ENCODE peak calls at places on chromosomes 3 and 15, in ten cellular contexts. B, X, K, N, T, H, R, C, Y and J are unnamed samples.

GRCh38 chr3:157405457-157405856 is 31.2 kb upstream of the PTX3 start:
- DNase-seq in B (peak), T (no peak), X (peak), N (no peak), H (no peak), Y (no peak), C (peak), K (no peak), R (no peak), J (no peak)

GRCh38 chr3:79885407-79885806 is 117.6 kb upstream of the ROBO1 start:
- DNase-seq in H (no peak), K (no peak), B (no peak), C (no peak), R (no peak), N (no peak), T (no peak), Y (no peak), X (no peak), J (no peak)

GRCh38 chr15:70863450-70864218 is 9.7 kb upstream of the LARP6 start:
- DNase-seq in R (no peak), T (no peak), C (peak), H (no peak), K (no peak), Y (no peak), X (peak), B (peak), N (peak), J (no peak)

GRCh38 chr3:136728434-136728833 is 23.7 kb downstream of the STAG1 start:
- DNase-seq in R (no peak), T (no peak), K (no peak), C (no peak), X (no peak), N (no peak), B (no peak), H (no peak), Y (no peak), J (no peak)

GRCh38 chr3:15629860-15630597 is 28.5 kb downstream of the BTD start:
- DNase-seq in B (peak), X (peak), H (peak), C (peak), K (peak), R (no peak), T (no peak), N (no peak), Y (no peak), J (no peak)

GRCh38 chr15:53746101-53746500 is 13.4 kb downstream of the WDR72 start:
- DNase-seq in T (no peak), Y (no peak), N (no peak), X (no peak), B (no peak), K (no peak), H (no peak), C (no peak), R (no peak), J (no peak)

GRCh38 chr15:44158111-44158510 is 37.0 kb downstream of the FRMD5 start:
- DNase-seq in R (no peak), T (no peak), B (no peak), X (no peak), H (no peak), N (no peak), C (no peak), K (no peak), Y (no peak), J (no peak)

GRCh38 chr15:31402511-31403056 is 75.9 kb downstream of the KLF13 start:
- DNase-seq in K (no peak), T (no peak), R (no peak), N (no peak), H (no peak), X (no peak), C (peak), Y (no peak), B (no peak), J (no peak)

GRCh38 chr3:24042174-24042878 is 97.2 kb downstream of the NR1D2 start:
- DNase-seq in B (no peak), Y (no peak), N (no peak), K (no peak), R (no peak), C (peak), H (no peak), X (no peak), T (peak), J (no peak)

GRCh38 chr3:184498986-184499606 is 62.5 kb upstream of the EPHB3 start:
- DNase-seq in T (no peak), Y (no peak), X (no peak), C (no peak), B (no peak), N (no peak), K (no peak), H (no peak), R (no peak), J (no peak)

GRCh38 chr3:86958534-86958933 is 32.4 kb downstream of the VGLL3 start:
- DNase-seq in T (peak), K (no peak), B (peak), Y (no peak), H (no peak), X (peak), N (no peak), R (no peak), C (peak), J (no peak)

GRCh38 chr3:195071916-195072820 is 198.8 kb downstream of the XXYLT1 start:
- DNase-seq in H (no peak), T (no peak), R (no peak), C (no peak), X (no peak), Y (no peak), B (no peak), K (no peak), N (no peak), J (no peak)

GRCh38 chr3:13161021-13161759 is 88.0 kb upstream of the IQSEC1 start:
- DNase-seq in T (no peak), H (no peak), B (no peak), N (no peak), K (no peak), X (no peak), C (no peak), R (no peak), Y (no peak), J (no peak)

GRCh38 chr15:39920510-39921273 is 626 bp upstream of the GPR176 start:
- DNase-seq in Y (peak), B (peak), T (no peak), R (peak), H (peak), C (peak), N (peak), K (peak), X (peak), J (peak)

GRCh38 chr3:108414007-108414406 is 96.4 kb downstream of the MYH15 start:
- DNase-seq in B (peak), T (no peak), K (no peak), X (peak), H (no peak), C (no peak), R (no peak), N (no peak), Y (no peak), J (no peak)

GRCh38 chr3:79339846-79340245 is 428.0 kb downstream of the ROBO1 start:
- DNase-seq in X (no peak), C (no peak), Y (no peak), B (no peak), R (no peak), T (no peak), K (no peak), H (no peak), N (no peak), J (no peak)

GRCh38 chr3:152385761-152386160 is 117.0 kb downstream of the MBNL1 start:
- DNase-seq in Y (no peak), T (peak), R (no peak), K (no peak), H (no peak), X (peak), C (peak), N (no peak), B (peak), J (no peak)

GRCh38 chr15:39748276-39748675 is 34.4 kb downstream of the FSIP1 start:
- DNase-seq in X (no peak), T (no peak), N (no peak), B (no peak), Y (no peak), C (peak), K (no peak), R (no peak), H (no peak), J (peak)

GRCh38 chr3:47985376-47985775 is 30.8 kb downstream of the MAP4 start:
- DNase-seq in N (no peak), C (peak), H (no peak), X (no peak), T (no peak), Y (no peak), K (no peak), B (no peak), R (no peak), J (no peak)

GRCh38 chr3:186342197-186342596 is 19.8 kb downstream of the DGKG start:
- DNase-seq in T (no peak), C (no peak), Y (no peak), X (no peak), B (no peak), H (peak), K (no peak), R (no peak), N (no peak), J (no peak)

GRCh38 chr3:190012784-190013183 is 107.9 kb downstream of the P3H2 start:
- DNase-seq in Y (no peak), R (no peak), C (no peak), X (no peak), N (peak), B (peak), H (no peak), T (no peak), K (no peak), J (no peak)

GRCh38 chr15:70289191-70289955 is 191.7 kb upstream of the TLE3 start:
- DNase-seq in R (no peak), X (peak), C (peak), B (peak), Y (no peak), T (peak), K (no peak), H (no peak), N (no peak), J (no peak)

GRCh38 chr3:179324270-179324754 is 1.5 kb downstream of the ZNF639 start:
- DNase-seq in Y (no peak), N (peak), X (peak), C (peak), K (peak), R (no peak), H (peak), T (no peak), B (peak), J (no peak)

GRCh38 chr15:101407439-101407838 is 82.1 kb downstream of the PCSK6 start:
- DNase-seq in K (no peak), B (no peak), X (no peak), T (no peak), N (no peak), C (no peak), R (no peak), Y (no peak), H (peak), J (no peak)

GRCh38 chr15:96404560-96404959 is 74.1 kb downstream of the NR2F2 start:
- DNase-seq in T (no peak), R (no peak), N (no peak), X (no peak), Y (no peak), K (no peak), H (no peak), C (no peak), B (no peak), J (no peak)

GRCh38 chr3:112459750-112460149 is 39.5 kb downstream of the BTLA start:
- DNase-seq in Y (no peak), N (no peak), K (no peak), X (no peak), T (no peak), H (no peak), B (no peak), C (no peak), R (no peak), J (no peak)

GRCh38 chr15:85592148-85592547 is 202.6 kb downstream of the KLHL25 start:
- DNase-seq in N (peak), C (peak), R (no peak), B (peak), X (peak), H (no peak), Y (no peak), K (no peak), T (peak), J (no peak)

GRCh38 chr3:74121761-74122160 is 492.7 kb downstream of the CNTN3 start:
- DNase-seq in N (no peak), H (no peak), X (no peak), Y (no peak), R (no peak), T (no peak), B (no peak), K (no peak), C (peak), J (no peak)

GRCh38 chr3:195690951-195691350 is 29.8 kb upstream of the MUC20 start:
- DNase-seq in C (no peak), N (no peak), T (no peak), Y (no peak), X (no peak), H (no peak), B (no peak), R (no peak), K (no peak), J (no peak)

GRCh38 chr15:71800190-71800589 is 10.2 kb upstream of the NR2E3 start:
- DNase-seq in R (no peak), C (no peak), K (no peak), N (no peak), X (no peak), T (no peak), B (no peak), H (no peak), Y (no peak), J (peak)

GRCh38 chr3:48422272-48422671 is 7.6 kb downstream of the PLXNB1 start:
- DNase-seq in Y (no peak), C (no peak), R (no peak), K (peak), H (no peak), T (no peak), B (no peak), X (no peak), N (no peak), J (no peak)

GRCh38 chr3:129449279-129450115 is 9.5 kb downstream of the IFT122 start:
- DNase-seq in Y (no peak), R (no peak), K (no peak), X (no peak), N (no peak), T (no peak), C (no peak), B (peak), H (no peak), J (no peak)

GRCh38 chr3:191762323-191762960 is 301.5 kb downstream of the PYDC2 start:
- DNase-seq in Y (no peak), T (no peak), H (no peak), C (peak), X (peak), K (no peak), R (no peak), N (peak), B (peak), J (peak)
- TF ChIP-seq CTCF in Y (no peak), T (no peak), H (no peak), C (no peak), X (no peak), K (no peak), R (no peak), N (no peak), B (no peak), J (no peak)

GRCh38 chr3:176916777-176917176 is 280.5 kb downstream of the TBL1XR1 start:
- DNase-seq in B (no peak), H (no peak), T (no peak), N (peak), K (no peak), R (no peak), Y (no peak), X (no peak), C (no peak), J (no peak)

GRCh38 chr3:176919836-176920760 is 277.2 kb downstream of the TBL1XR1 start:
- DNase-seq in N (peak), R (no peak), Y (no peak), H (no peak), T (no peak), K (no peak), X (peak), B (peak), C (peak), J (no peak)

GRCh38 chr3:176909044-176909443 is 288.2 kb downstream of the TBL1XR1 start:
- DNase-seq in K (no peak), B (no peak), Y (no peak), C (no peak), N (no peak), R (no peak), H (no peak), X (no peak), T (no peak), J (no peak)

DNA sequence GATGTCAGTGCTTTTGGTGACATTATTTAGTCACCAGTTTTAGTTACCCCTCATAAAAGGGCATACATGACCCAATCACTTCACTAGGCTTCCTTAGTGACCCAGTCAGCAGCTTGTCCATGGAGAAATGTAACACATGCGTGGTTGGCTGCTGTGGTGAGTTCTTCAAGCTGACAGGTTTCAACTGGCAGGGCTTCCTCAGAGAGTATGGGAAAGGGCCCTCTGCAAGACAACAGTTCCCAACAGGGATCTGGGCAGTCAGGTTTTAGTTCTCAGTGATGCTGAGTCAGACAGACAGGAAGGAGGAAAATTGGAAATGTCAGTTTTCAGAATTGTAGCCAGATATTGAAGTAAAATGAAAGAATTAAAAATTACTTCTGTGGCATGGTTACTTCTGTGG is 282.5 kb downstream of the TBL1XR1 start:
- DNase-seq in Y (no peak), K (no peak), B (no peak), X (no peak), R (no peak), T (no peak), C (no peak), H (no peak), N (peak), J (no peak)
- TF ChIP-seq CTCF in Y (no peak), K (no peak), B (no peak), X (no peak), R (no peak), T (no peak), C (no peak), H (no peak), N (no peak), J (no peak)

GRCh38 chr3:33954956-33955355 is 156.5 kb downstream of the PDCD6IP start:
- DNase-seq in B (no peak), C (peak), T (no peak), X (no peak), N (no peak), R (no peak), Y (no peak), K (peak), H (no peak), J (no peak)
- TF ChIP-seq CTCF in B (no peak), C (peak), T (peak), X (no peak), N (no peak), R (peak), Y (no peak), K (peak), H (peak), J (no peak)

GRCh38 chr3:126343675-126344074 is 13.5 kb downstream of the KLF15 start:
- DNase-seq in N (no peak), B (no peak), T (no peak), K (no peak), X (no peak), C (no peak), H (no peak), Y (peak), R (no peak), J (no peak)
- TF ChIP-seq CTCF in N (no peak), B (no peak), T (no peak), K (no peak), X (no peak), C (no peak), H (no peak), Y (no peak), R (no peak), J (no peak)

GRCh38 chr3:10744098-10744465 is 71.9 kb upstream of the SLC6A11 start:
- DNase-seq in N (no peak), X (peak), T (no peak), H (no peak), Y (no peak), R (no peak), C (no peak), B (no peak), K (peak), J (no peak)
- TF ChIP-seq CTCF in N (peak), X (no peak), T (no peak), H (no peak), Y (no peak), R (peak), C (no peak), B (no peak), K (peak), J (peak)

GRCh38 chr3:59809750-59810444 is 760.1 kb upstream of the CFAP20DC start:
- DNase-seq in N (no peak), C (peak), H (peak), B (peak), K (peak), X (no peak), Y (no peak), T (no peak), R (no peak), J (no peak)
- TF ChIP-seq CTCF in N (peak), C (peak), H (no peak), B (peak), K (peak), X (peak), Y (peak), T (peak), R (peak), J (peak)

GRCh38 chr15:76840830-76841460 is 64.2 kb downstream of the SCAPER start:
- DNase-seq in T (peak), K (peak), H (no peak), N (no peak), R (no peak), Y (no peak), X (peak), B (peak), C (peak), J (no peak)
- TF ChIP-seq CTCF in T (peak), K (peak), H (peak), N (peak), R (peak), Y (peak), X (peak), B (peak), C (peak), J (peak)

DNA sequence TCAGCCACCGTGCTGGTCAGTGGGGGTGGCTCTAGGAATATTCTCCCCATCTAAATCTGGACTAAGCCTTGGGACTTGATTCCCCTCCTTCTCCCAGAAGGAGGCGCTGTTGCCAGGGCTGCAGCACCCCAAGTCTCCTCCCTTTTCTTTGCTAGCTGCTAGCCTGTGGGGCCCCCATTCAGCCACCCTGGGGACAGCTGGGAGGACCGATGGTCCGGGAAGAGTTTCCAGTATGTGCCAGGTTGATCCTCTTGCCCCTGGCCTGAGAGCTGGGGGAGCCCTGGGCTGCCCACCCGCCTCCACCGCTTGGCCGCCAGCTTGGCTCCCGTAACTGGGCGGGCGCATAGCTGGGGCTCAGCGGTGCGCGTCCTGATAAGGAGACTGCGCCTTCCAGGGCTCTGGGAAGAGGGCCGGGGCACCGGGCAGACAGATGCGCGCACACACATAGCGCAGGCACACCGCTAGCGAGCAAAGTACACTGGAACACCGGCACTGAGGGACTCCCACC is 4.2 kb downstream of the SMAD6 start:
- DNase-seq in Y (no peak), T (no peak), X (peak), N (no peak), H (peak), B (no peak), C (no peak), K (no peak), R (no peak), J (no peak)
- TF ChIP-seq CTCF in Y (peak), T (peak), X (peak), N (peak), H (peak), B (peak), C (peak), K (peak), R (peak), J (peak)

GRCh38 chr15:73015493-73015892 is 36.8 kb upstream of the NEO1 start:
- DNase-seq in X (no peak), C (no peak), R (no peak), B (no peak), Y (no peak), T (no peak), K (no peak), N (no peak), H (no peak), J (no peak)
- TF ChIP-seq CTCF in X (no peak), C (no peak), R (no peak), B (no peak), Y (no peak), T (no peak), K (no peak), N (no peak), H (no peak), J (no peak)